ENCODE peak calls at places on chromosome 18, in six cellular contexts. M is A549, X is K562, Y is HEK293T, P is HepG2, L is GM12878. I is an unnamed sample.
A peak's percentile ranks its signal among the peaks of the same experiment; 100 is the strongest.

GRCh38 chr18:58213445-58213844 is 169.4 kb downstream of the NEDD4L start:
- DNase-seq in M (no peak), X (no peak), Y (no peak), P (no peak), L (no peak), I (peak; percentile 93)

GRCh38 chr18:73962251-73962650 is 185.4 kb downstream of the FBXO15 start:
- DNase-seq in M (no peak), X (no peak), Y (no peak), P (no peak), L (no peak), I (peak; percentile 89)

GRCh38 chr18:48735070-48735676 is 196.3 kb downstream of the CTIF start:
- DNase-seq in M (no peak), X (peak; percentile 13), Y (no peak), P (no peak), L (no peak), I (peak; percentile 44)

GRCh38 chr18:9928646-9929259 is 14.9 kb downstream of the VAPA start:
- DNase-seq in M (no peak), X (no peak), Y (no peak), P (no peak), L (no peak), I (no peak)

GRCh38 chr18:51137891-51138290 is 59.6 kb downstream of the MEX3C start:
- DNase-seq in M (no peak), X (no peak), Y (no peak), P (no peak), L (no peak), I (no peak)

GRCh38 chr18:73007195-73007934 is 139.6 kb upstream of the NETO1 start:
- DNase-seq in M (no peak), X (no peak), Y (no peak), P (no peak), L (peak; percentile 25), I (no peak)

GRCh38 chr18:45589559-45590041 is 25.7 kb upstream of the SLC14A2 start:
- DNase-seq in M (no peak), X (no peak), Y (peak; percentile 50), P (no peak), L (no peak), I (peak; percentile 91)

GRCh38 chr18:57803119-57803969 is at the start of gene ATP8B1:
- DNase-seq in M (peak; percentile 55), X (peak; percentile 22), Y (peak; percentile 42), P (no peak), L (no peak), I (peak; percentile 73)

GRCh38 chr18:59628995-59629394 is 68.2 kb downstream of the CCBE1 start:
- DNase-seq in M (no peak), X (no peak), Y (no peak), P (no peak), L (no peak), I (peak; percentile 45)

GRCh38 chr18:75073654-75074053 is 135.3 kb downstream of the PTGR3 start:
- DNase-seq in M (no peak), X (no peak), Y (no peak), P (no peak), L (no peak), I (no peak)

GRCh38 chr18:24726727-24727539 is 266.5 kb downstream of the HRH4 start:
- DNase-seq in M (peak; percentile 4), X (peak; percentile 48), Y (peak; percentile 62), P (peak; percentile 45), L (no peak), I (peak; percentile 86)

GRCh38 chr18:48919547-48919946 is 31.2 kb downstream of the SMAD7 start:
- DNase-seq in M (no peak), X (no peak), Y (no peak), P (no peak), L (no peak), I (no peak)

GRCh38 chr18:28164772-28165483 is 12.0 kb downstream of the CDH2 start:
- DNase-seq in M (no peak), X (no peak), Y (no peak), P (no peak), L (no peak), I (no peak)

GRCh38 chr18:8858888-8859511 is 153.6 kb downstream of the MTCL1 start:
- DNase-seq in M (peak; percentile 31), X (no peak), Y (no peak), P (no peak), L (no peak), I (peak; percentile 99)

GRCh38 chr18:30999186-30999585 is 43.4 kb downstream of the DSC3 start:
- DNase-seq in M (no peak), X (no peak), Y (no peak), P (no peak), L (no peak), I (no peak)

GRCh38 chr18:39168723-39169122 is 1603.1 kb upstream of the CELF4 start:
- DNase-seq in M (no peak), X (no peak), Y (no peak), P (no peak), L (no peak), I (no peak)

GRCh38 chr18:39166776-39167175 is 1601.2 kb upstream of the CELF4 start:
- DNase-seq in M (no peak), X (no peak), Y (no peak), P (no peak), L (no peak), I (no peak)

GRCh38 chr18:39162013-39162412 is 1596.4 kb upstream of the CELF4 start:
- DNase-seq in M (no peak), X (no peak), Y (no peak), P (no peak), L (no peak), I (no peak)

GRCh38 chr18:39173022-39173421 is 1607.4 kb upstream of the CELF4 start:
- DNase-seq in M (no peak), X (no peak), Y (no peak), P (peak; percentile 45), L (no peak), I (no peak)

DNA sequence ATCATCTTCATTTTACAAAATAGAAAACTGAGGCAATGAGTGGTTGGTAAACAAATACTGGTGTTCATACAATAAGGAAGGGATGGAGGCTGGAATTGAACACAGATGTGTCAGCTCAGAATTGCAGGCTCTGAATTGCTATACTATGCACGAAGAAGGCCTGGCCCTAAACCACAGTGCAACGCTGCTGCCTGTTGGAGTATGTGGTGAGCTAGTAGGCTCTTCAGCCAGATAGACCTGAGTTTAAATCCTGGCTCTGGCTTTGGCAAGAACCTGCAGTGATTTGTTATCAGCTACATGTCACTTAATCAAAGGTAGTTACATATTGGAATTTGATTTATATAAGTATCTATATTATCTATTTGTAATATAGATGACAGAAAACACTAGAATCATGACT is 1602.4 kb upstream of the CELF4 start:
- DNase-seq in M (no peak), X (no peak), Y (no peak), P (no peak), L (no peak), I (no peak)
- TF ChIP-seq BHLHE40 in M (no peak), X (no peak), Y (no peak), P (no peak), L (no peak), I (no peak)

GRCh38 chr18:46764586-46764985 is 7.7 kb upstream of the ST8SIA5 start:
- DNase-seq in M (no peak), X (no peak), Y (no peak), P (no peak), L (no peak), I (no peak)

GRCh38 chr18:46756559-46757201 is at the start of gene ST8SIA5:
- DNase-seq in M (no peak), X (no peak), Y (no peak), P (no peak), L (no peak), I (no peak)

GRCh38 chr18:46756172-46756558 is 688 bp downstream of the ST8SIA5 start:
- DNase-seq in M (no peak), X (no peak), Y (no peak), P (no peak), L (no peak), I (no peak)

GRCh38 chr18:46759885-46760284 is 3.0 kb upstream of the ST8SIA5 start:
- DNase-seq in M (no peak), X (no peak), Y (no peak), P (no peak), L (no peak), I (no peak)

GRCh38 chr18:46761054-46761769 is 4.4 kb upstream of the ST8SIA5 start:
- DNase-seq in M (no peak), X (no peak), Y (no peak), P (no peak), L (no peak), I (no peak)
- TF ChIP-seq BHLHE40 in M (no peak), X (no peak), Y (no peak), P (no peak), L (no peak), I (no peak)

DNA sequence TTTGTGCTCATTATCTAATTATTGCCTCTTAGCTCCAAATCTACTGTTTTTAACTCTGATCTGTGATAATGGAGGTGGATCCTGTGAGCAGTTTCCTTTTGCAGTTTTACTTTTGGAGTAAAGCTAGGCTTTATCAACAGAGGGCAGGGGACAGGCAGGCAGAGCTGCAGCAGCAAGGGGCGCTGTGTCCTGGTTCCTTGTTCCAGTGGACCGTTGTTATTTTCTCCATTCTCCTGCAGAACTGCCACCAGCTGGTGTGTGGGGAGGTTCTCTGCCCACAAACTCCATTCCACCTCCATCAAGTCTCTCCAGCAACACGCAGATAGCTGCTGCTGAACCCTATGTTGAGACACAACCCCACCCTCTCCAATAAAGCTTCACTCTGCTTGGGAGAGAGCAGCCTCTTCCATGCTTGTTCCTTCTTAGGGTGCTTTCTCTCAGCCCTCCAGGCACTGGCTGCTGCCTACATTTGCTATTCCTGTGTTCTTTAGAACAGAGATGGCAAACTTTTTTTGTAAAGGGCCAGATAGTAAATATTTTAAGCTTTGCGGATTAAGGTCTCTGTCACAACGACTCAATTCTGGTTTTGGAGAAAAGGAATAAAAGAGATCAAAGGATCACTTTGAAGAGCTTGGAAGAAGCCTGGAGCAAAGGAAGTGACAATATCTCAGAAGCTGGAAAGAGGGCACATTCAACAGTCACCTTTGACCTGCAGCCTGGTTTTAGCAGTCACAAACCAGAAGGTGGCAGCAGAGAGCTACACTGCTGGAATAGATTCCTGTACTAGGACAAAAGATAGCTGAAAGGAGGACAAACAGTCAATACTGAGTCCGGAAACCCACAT is 208.8 kb downstream of the CCDC178 start:
- DNase-seq in M (peak; percentile 11), X (peak; percentile 56), Y (peak; percentile 85), P (peak; percentile 75), L (peak; percentile 17), I (peak; percentile 60)
- TF ChIP-seq BHLHE40 in M (no peak), X (no peak), Y (no peak), P (no peak), L (no peak), I (no peak)

GRCh38 chr18:55111271-55111670 is 152.0 kb upstream of the CCDC68 start:
- DNase-seq in M (no peak), X (no peak), Y (no peak), P (no peak), L (no peak), I (no peak)

GRCh38 chr18:55115606-55116005 is 156.3 kb upstream of the CCDC68 start:
- DNase-seq in M (no peak), X (no peak), Y (no peak), P (no peak), L (no peak), I (peak; percentile 32)

GRCh38 chr18:55116855-55117254 is 157.6 kb upstream of the CCDC68 start:
- DNase-seq in M (no peak), X (no peak), Y (no peak), P (no peak), L (no peak), I (no peak)

GRCh38 chr18:55113800-55114199 is 154.5 kb upstream of the CCDC68 start:
- DNase-seq in M (no peak), X (no peak), Y (no peak), P (no peak), L (no peak), I (no peak)

DNA sequence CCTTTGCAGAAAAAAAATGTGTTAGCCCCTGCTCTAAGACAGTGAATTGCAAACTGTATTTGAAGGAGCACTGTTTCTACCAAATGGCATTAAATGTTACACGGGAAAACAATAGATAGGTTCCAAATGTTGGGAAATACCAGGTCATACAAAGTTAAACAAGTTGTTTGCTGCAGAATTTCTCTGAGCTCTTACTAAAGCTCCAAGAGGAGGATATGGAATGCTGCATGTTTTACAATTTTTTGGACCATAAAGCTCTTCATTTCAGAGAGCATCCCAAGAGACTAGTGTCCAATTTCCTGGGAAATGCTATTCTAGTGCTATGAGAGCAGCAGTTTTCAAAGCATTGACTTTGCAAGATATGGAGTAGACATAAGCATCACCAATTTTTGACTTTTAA is 155.6 kb upstream of the CCDC68 start:
- DNase-seq in M (no peak), X (no peak), Y (no peak), P (no peak), L (no peak), I (no peak)
- TF ChIP-seq BHLHE40 in M (no peak), X (no peak), Y (no peak), P (no peak), L (no peak), I (no peak)